ENCODE peak calls at places on chromosomes 6 and 20, in seven cellular contexts. I is CD8-positive, alpha-beta T cell; J is colonic mucosa; U is astrocyte; B is H9; T is breast epithelium; Y is PC-9. V is an unnamed sample. For H3K4me1 and H3K9me3, the result is how much of the 10 kb centered on the place peaks cover.

GRCh38 chr6:5723905-5724691 is 282.6 kb downstream of the NRN1 start:
- DNase-seq in I (no peak), J (peak), U (no peak), B (no peak), T (no peak), Y (no peak), V (peak)

GRCh38 chr6:42177514-42178364 is 4.6 kb downstream of the GUCA1A start:
- DNase-seq in I (no peak), J (no peak), U (no peak), B (peak), T (no peak), Y (no peak), V (no peak)

GRCh38 chr6:109165392-109165964 is 70.2 kb downstream of the CEP57L1 start:
- DNase-seq in I (no peak), J (peak), U (peak), B (no peak), T (peak), Y (peak), V (no peak)

GRCh38 chr20:35561268-35561667 is 19.4 kb downstream of the ERGIC3 start:
- DNase-seq in I (no peak), J (no peak), U (peak), B (peak), T (no peak), Y (peak), V (no peak)

GRCh38 chr6:30067460-30068139 is 602 bp downstream of the PPP1R11 start:
- DNase-seq in I (no peak), J (no peak), U (no peak), B (peak), T (no peak), Y (no peak), V (no peak)

GRCh38 chr6:31541059-31541657 is 645 bp downstream of the DDX39B start:
- DNase-seq in I (peak), J (peak), U (peak), B (no peak), T (peak), Y (no peak), V (peak)

GRCh38 chr20:52340036-52340634 is 148.6 kb upstream of the ZFP64 start:
- DNase-seq in I (no peak), J (no peak), U (no peak), B (no peak), T (no peak), Y (peak), V (no peak)

GRCh38 chr6:166097914-166098522 is 69.6 kb downstream of the TBXT start:
- DNase-seq in I (peak), J (peak), U (peak), B (peak), T (no peak), Y (no peak), V (peak)

GRCh38 chr20:3869839-3870634 is 19.1 kb upstream of the PANK2 start:
- DNase-seq in I (no peak), J (no peak), U (no peak), B (no peak), T (no peak), Y (peak), V (no peak)

GRCh38 chr20:22414354-22414753 is 170.0 kb downstream of the FOXA2 start:
- DNase-seq in I (no peak), J (no peak), U (no peak), B (no peak), T (no peak), Y (no peak), V (no peak)

GRCh38 chr6:7216941-7217621 is 95.9 kb downstream of the SSR1 start:
- DNase-seq in I (no peak), J (no peak), U (no peak), B (no peak), T (no peak), Y (peak), V (no peak)

GRCh38 chr20:1507276-1507675 is 16.1 kb upstream of the SIRPB2 start:
- DNase-seq in I (no peak), J (no peak), U (no peak), B (no peak), T (no peak), Y (no peak), V (no peak)

DNA sequence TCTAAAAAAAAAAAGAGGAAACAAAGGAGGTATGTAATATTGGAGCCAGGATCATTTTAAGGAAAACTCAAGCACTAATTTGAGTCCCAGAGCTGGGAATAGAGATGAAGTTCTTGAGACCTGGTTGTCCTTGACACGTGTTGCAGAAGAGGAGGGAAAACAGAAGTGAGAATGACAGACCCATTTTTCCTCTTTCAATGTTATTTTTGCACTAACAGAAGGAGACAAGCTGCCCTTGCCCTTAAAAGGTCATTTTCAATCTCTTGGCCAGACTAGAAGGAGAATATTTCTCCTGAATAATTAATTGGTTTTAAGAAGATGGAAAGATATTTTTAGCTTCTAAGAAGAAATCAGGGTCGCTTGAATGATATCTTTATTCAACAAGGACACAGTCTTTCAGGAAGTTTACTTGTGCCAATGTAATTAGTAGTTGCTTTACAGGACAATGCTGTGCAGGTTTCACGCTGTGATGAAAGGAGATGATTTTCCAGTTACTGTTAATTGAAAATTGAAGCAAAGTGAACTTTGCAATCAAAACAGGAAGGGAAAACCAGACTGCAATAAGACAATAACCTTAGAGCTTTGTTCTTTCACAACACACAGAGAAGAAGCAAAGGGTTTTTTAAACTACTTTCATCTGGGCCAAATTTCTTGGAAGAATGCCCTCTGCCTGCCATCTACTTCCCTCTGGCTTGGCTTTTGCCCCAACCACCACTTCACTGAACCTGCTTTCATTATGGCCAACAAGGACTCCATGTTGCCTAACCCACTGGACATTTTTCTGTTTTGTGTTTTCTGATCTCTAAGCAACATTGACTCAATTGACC is 107.8 kb upstream of the SHLD1 start:
- DNase-seq in I (no peak), J (peak), U (peak), B (no peak), T (peak), Y (peak), V (no peak)
- H3K4me1 ChIP-seq in I (under half), J (under half), U (under half), B (under half), T (under half), Y (under half), V (under half)

DNA sequence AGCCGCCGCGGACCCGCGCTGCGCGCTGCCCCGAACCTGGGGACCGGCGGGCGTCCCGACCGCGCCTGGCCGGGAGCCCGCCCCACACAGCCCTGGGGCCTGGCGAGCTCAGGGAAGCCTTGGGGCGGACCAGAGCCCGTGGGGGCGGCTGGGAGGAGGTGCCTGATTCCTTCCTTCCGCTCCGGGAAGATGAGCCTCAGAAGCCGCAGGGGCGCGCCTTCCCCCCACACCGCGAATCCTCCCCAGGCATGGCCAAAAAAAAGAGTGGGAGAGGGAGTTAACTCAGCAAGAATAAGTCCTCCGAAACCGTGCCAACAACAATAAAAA is at the start of gene CBLN4:
- DNase-seq in I (no peak), J (no peak), U (no peak), B (no peak), T (no peak), Y (no peak), V (no peak)
- H3K9me3 ChIP-seq in I (under half), J (under half), U (under half), B (under half), T (under half), Y (under half), V (under half)

DNA sequence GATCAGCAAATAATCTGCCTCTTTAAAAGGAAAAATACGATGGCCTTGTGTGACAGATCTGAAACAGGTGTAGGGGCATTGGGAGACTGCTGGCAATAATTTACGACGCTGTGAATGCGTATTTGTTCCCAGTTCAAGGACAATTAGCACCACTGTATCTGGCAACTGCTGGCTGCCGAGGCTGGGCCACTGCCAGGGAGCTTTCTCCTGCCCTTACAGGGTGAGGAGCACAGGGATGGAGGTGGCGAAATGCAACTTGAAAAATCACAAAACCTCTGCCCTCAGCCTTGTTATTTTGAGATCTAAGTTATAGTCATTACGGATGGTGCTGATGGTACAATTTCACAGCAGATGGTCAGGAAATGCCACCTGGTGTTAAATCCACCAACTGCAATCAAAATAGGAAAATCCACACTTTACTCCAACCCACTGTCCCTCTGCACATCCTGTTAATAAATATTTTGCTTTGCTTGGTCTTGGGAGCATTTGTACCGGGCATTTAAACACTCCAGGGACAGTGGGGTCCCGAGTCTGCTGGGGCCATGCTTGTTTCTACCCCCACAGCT is 6.4 kb downstream of the MYLK4 start:
- DNase-seq in I (no peak), J (no peak), U (no peak), B (no peak), T (no peak), Y (no peak), V (no peak)
- TF ChIP-seq CTCF in I (no peak), J (no peak), U (peak), B (peak), T (no peak), Y (peak), V (no peak)

GRCh38 chr6:24908555-24908954 is 27.2 kb downstream of the RIPOR2 start:
- DNase-seq in I (no peak), J (no peak), U (no peak), B (no peak), T (no peak), Y (peak), V (no peak)
- H3K4me1 ChIP-seq in I (half or more), J (under half), U (under half), B (under half), T (under half), Y (under half), V (half or more)

GRCh38 chr6:160583805-160584204 is 80.3 kb downstream of the LPA start:
- DNase-seq in I (no peak), J (no peak), U (no peak), B (no peak), T (no peak), Y (no peak), V (no peak)

GRCh38 chr6:160586374-160586773 is 77.7 kb downstream of the LPA start:
- DNase-seq in I (no peak), J (no peak), U (no peak), B (no peak), T (no peak), Y (no peak), V (no peak)
- H3K9me3 ChIP-seq in I (under half), J (under half), U (under half), B (under half), T (under half), Y (under half), V (under half)

GRCh38 chr20:38471987-38472512 is 593 bp upstream of the RALGAPB start:
- DNase-seq in I (no peak), J (no peak), U (no peak), B (no peak), T (no peak), Y (no peak), V (no peak)

GRCh38 chr20:38471245-38471644 is 1.4 kb upstream of the RALGAPB start:
- DNase-seq in I (no peak), J (no peak), U (no peak), B (no peak), T (no peak), Y (no peak), V (no peak)

GRCh38 chr20:38477747-38478146 is 5.1 kb downstream of the RALGAPB start:
- DNase-seq in I (no peak), J (no peak), U (no peak), B (no peak), T (no peak), Y (no peak), V (no peak)

GRCh38 chr20:38472513-38473352 is at the start of gene RALGAPB:
- DNase-seq in I (peak), J (peak), U (peak), B (peak), T (peak), Y (peak), V (peak)

DNA sequence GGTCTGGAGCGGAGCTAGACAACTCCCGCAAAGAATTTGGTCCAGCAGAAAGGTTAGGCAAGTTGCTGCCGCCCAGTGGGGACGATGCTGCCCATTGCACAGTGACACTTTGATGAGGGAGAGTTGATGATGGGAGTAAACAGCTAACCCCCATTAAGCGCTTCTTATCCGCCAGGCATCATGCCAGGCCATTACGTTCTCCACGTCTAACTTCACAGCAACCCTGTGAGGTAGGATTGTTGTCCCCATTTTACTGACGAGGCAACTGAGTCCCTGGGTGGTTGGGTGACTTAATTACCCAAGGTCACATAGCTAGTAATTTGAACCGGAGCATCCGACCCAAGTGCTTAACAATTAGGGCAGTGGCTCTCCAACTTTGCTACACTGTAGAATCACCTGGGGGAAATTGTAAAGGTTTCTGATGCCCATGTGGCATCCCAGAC is 731 bp downstream of the RALGAPB start:
- DNase-seq in I (no peak), J (no peak), U (peak), B (no peak), T (peak), Y (no peak), V (no peak)
- TF ChIP-seq CTCF in I (no peak), J (no peak), U (no peak), B (peak), T (no peak), Y (no peak), V (no peak)

GRCh38 chr6:90105766-90106165 is 190.9 kb downstream of the BACH2 start:
- DNase-seq in I (no peak), J (no peak), U (no peak), B (no peak), T (no peak), Y (no peak), V (no peak)

GRCh38 chr6:90107721-90108364 is 188.8 kb downstream of the BACH2 start:
- DNase-seq in I (no peak), J (no peak), U (no peak), B (no peak), T (no peak), Y (no peak), V (no peak)

GRCh38 chr6:90109141-90109540 is 187.5 kb downstream of the BACH2 start:
- DNase-seq in I (no peak), J (no peak), U (no peak), B (no peak), T (no peak), Y (no peak), V (no peak)

GRCh38 chr6:90103056-90103793 is 193.4 kb downstream of the BACH2 start:
- DNase-seq in I (no peak), J (no peak), U (peak), B (no peak), T (no peak), Y (peak), V (no peak)

GRCh38 chr6:90106449-90106848 is 190.2 kb downstream of the BACH2 start:
- DNase-seq in I (no peak), J (no peak), U (no peak), B (no peak), T (no peak), Y (no peak), V (no peak)
- H3K4me1 ChIP-seq in I (half or more), J (under half), U (under half), B (under half), T (under half), Y (under half), V (under half)

GRCh38 chr6:40185486-40185885 is 251.2 kb upstream of the MOCS1 start:
- DNase-seq in I (no peak), J (no peak), U (no peak), B (no peak), T (no peak), Y (no peak), V (no peak)
- H3K9me3 ChIP-seq in I (under half), J (under half), U (under half), B (under half), T (under half), Y (under half), V (under half)

DNA sequence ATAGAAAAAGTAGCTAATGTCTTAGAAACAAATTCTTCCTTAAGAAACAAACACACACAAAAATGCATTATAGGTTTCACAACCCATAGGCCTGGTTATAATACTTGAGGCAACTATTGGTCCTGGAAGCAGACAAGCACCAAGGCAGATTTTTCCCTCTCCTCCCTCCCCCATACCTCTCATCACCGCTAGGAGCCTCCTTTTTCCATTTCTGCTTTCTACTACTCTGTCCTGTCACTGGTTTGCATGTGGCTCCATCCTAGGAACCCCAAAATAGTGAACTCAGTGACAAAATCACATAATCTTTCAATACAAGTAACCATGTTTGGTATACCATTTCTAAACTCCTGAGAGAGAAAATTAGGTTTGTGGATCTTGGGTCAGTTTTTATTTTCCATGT is 66.1 kb downstream of the HMGCLL1 start:
- DNase-seq in I (no peak), J (no peak), U (no peak), B (no peak), T (no peak), Y (no peak), V (no peak)
- TF ChIP-seq CTCF in I (no peak), J (no peak), U (no peak), B (peak), T (no peak), Y (no peak), V (no peak)

V was measured in left lung.